ENCODE peak calls at places on chromosomes 12 and 14, in four cellular contexts. J, U, L and B are unnamed samples.

GRCh38 chr12:106137456-106138278 is 1.1 kb downstream of the NUAK1 start:
- DNase-seq in J (no peak), L (no peak), U (no peak), B (no peak)

GRCh38 chr14:71588028-71588427 is 344.2 kb upstream of the RGS6 start:
- DNase-seq in U (no peak), L (no peak), J (no peak), B (peak)

GRCh38 chr12:76874027-76874426 is 4.8 kb downstream of the CSRP2 start:
- DNase-seq in L (no peak), J (no peak), U (no peak), B (no peak)

GRCh38 chr12:30828686-30829085 is 73.9 kb upstream of the CAPRIN2 start:
- DNase-seq in U (no peak), L (no peak), J (no peak), B (peak)

GRCh38 chr14:51609251-51609986 is 42.3 kb upstream of the FRMD6 start:
- DNase-seq in L (no peak), J (no peak), U (no peak), B (no peak)

GRCh38 chr14:104975481-104976197 is 2.5 kb downstream of the AHNAK2 start:
- DNase-seq in L (no peak), U (no peak), J (no peak), B (no peak)

GRCh38 chr14:61500046-61500445 is 178.7 kb downstream of the PRKCH start:
- DNase-seq in J (no peak), U (no peak), L (no peak), B (no peak)

GRCh38 chr14:50173891-50174290 is 57.5 kb downstream of the SOS2 start:
- DNase-seq in U (no peak), J (no peak), L (no peak), B (no peak)

GRCh38 chr12:71666259-71666658 is 2.2 kb downstream of the THAP2 start:
- DNase-seq in J (no peak), U (no peak), L (no peak), B (no peak)

GRCh38 chr12:69052613-69053408 is 119.8 kb upstream of the CPM start:
- DNase-seq in L (peak), U (no peak), J (no peak), B (peak)

GRCh38 chr12:68743416-68743815 is 2.6 kb upstream of the SLC35E3 start:
- DNase-seq in U (no peak), L (no peak), J (no peak), B (no peak)

GRCh38 chr12:53479314-53479713 is 19.9 kb downstream of the MAP3K12 start:
- DNase-seq in U (no peak), L (no peak), J (no peak), B (no peak)

GRCh38 chr12:53478865-53479264 is 20.4 kb downstream of the MAP3K12 start:
- DNase-seq in L (peak), J (no peak), U (no peak), B (no peak)

GRCh38 chr12:53474077-53474476 is 22.2 kb downstream of the PCBP2 start:
- DNase-seq in L (peak), J (no peak), U (no peak), B (no peak)

GRCh38 chr12:53474819-53475218 is 22.9 kb downstream of the PCBP2 start:
- DNase-seq in U (no peak), L (no peak), J (no peak), B (no peak)

GRCh38 chr12:53476769-53477209 is 22.5 kb downstream of the MAP3K12 start:
- DNase-seq in U (no peak), J (no peak), L (peak), B (no peak)
- H3K4me3 ChIP-seq in U (no peak), J (no peak), L (no peak), B (no peak)

GRCh38 chr12:16165506-16165905 is 112.0 kb downstream of the SLC15A5 start:
- DNase-seq in L (peak), J (no peak), U (no peak), B (peak)
- TF ChIP-seq CTCF in L (peak), J (no peak), U (no peak), B (peak)

DNA sequence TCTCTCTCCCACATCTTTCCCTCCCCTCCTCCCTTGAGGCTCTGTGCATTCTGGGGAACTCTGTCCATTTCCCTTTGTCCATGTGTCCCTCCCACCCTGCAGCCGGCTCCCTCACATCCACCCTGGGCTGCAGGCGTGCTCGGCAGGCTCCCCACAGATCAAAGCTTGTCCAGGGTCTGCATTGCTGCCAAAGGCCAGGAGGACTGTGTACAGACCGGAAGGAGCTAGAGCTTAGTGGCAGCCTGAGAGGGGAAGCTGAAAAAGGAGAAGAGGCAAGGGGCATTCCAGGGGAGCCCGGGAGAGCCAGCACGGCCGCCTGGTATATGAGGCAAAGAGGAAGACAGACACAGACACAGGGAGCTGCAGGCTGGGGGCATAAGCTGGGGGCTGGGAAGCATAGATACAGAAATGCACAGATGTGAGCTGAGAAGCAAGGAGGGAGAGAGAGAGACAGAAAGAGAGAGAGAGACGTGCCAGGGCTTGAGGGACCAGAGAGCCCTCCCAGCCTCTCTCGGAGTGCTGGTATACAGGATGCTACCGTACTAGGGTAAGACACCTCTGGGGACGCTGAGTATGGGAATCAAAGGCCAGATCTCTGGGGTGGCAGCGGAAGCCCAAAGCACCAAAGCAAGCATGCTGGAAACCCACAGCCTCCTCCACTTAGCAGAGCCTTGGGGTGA is 3.3 kb downstream of the CD4 start:
- DNase-seq in L (no peak), U (no peak), J (no peak), B (no peak)
- H3K4me3 ChIP-seq in L (no peak), U (no peak), J (no peak), B (no peak)

DNA sequence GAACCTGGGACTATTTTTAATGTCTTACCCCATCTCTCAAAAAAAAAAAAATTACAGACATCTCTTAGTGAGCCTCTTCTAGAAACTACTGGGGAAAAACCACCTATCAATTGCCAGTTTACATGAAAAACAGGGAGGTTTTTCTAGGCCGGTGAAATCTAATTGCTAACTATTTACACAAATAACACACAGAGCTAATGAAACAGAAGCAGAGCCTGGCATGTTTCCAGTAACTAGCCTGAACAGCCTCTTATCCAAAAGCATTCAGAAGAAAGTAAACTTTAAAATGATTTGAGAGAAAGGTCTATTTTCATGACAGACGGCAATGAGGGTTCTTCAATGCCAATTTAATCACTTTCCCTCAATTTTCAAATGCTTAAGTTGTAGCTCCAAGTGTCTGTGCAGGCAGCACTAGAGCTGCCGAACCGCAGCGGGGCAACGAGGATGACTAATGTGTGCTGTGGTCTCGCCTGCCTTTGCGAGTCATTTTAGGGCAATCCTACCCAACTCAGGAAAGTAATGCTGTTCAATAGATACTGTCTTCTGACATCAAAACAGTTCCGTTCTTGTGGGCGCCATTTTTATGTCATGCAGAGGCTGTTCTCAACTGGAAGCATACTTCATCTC is 84.6 kb downstream of the SETD3 start:
- DNase-seq in L (no peak), U (peak), J (no peak), B (peak)
- TF ChIP-seq CTCF in L (no peak), U (no peak), J (no peak), B (no peak)